ENCODE peak calls at places on chromosomes 7 and 10, in six cellular contexts. I is NB4, U is AG04449, D is cardiac fibroblast, H is AG09309, W is BE2C. K is an unnamed sample.
A peak's percentile ranks its signal among the peaks of the same experiment; 100 is the strongest.

GRCh38 chr10:3972460-3973366 is 187.7 kb upstream of the KLF6 start:
- DNase-seq in I (no peak), U (no peak), D (no peak), H (no peak), W (no peak), K (no peak)

GRCh38 chr7:80630611-80631010 is 7.8 kb upstream of the CD36 start:
- DNase-seq in I (no peak), U (no peak), D (peak; percentile 39), H (no peak), W (peak; percentile 7), K (no peak)

GRCh38 chr7:149489391-149490024 is 8.1 kb downstream of the ZNF746 start:
- DNase-seq in I (no peak), U (no peak), D (no peak), H (no peak), W (no peak), K (no peak)

GRCh38 chr7:155965010-155965409 is 152.7 kb upstream of the SHH start:
- DNase-seq in I (no peak), U (no peak), D (no peak), H (no peak), W (no peak), K (no peak)

GRCh38 chr10:132420469-132421376 is 23.7 kb downstream of the PWWP2B start:
- DNase-seq in I (peak; percentile 86), U (no peak), D (no peak), H (no peak), W (no peak), K (no peak)

GRCh38 chr10:60573342-60573741 is 183.7 kb upstream of the ANK3 start:
- DNase-seq in I (no peak), U (no peak), D (peak; percentile 3), H (no peak), W (peak; percentile 10), K (no peak)

GRCh38 chr7:138064856-138065357 is 11.4 kb upstream of the AKR1D1 start:
- DNase-seq in I (no peak), U (no peak), D (peak; percentile 59), H (peak; percentile 25), W (no peak), K (no peak)

GRCh38 chr7:1765336-1765735 is 95.3 kb downstream of the ELFN1 start:
- DNase-seq in I (no peak), U (no peak), D (no peak), H (no peak), W (no peak), K (no peak)

GRCh38 chr7:32890553-32891045 is 961 bp downstream of the KBTBD2 start:
- DNase-seq in I (peak; percentile 77), U (no peak), D (peak; percentile 71), H (no peak), W (peak; percentile 13), K (no peak)

GRCh38 chr7:138875794-138876193 is 77.8 kb upstream of the ATP6V0A4 start:
- DNase-seq in I (peak; percentile 91), U (peak; percentile 76), D (peak; percentile 78), H (peak; percentile 66), W (no peak), K (no peak)

GRCh38 chr7:36611703-36612102 is 112.6 kb downstream of the AOAH start:
- DNase-seq in I (no peak), U (no peak), D (no peak), H (no peak), W (no peak), K (no peak)

GRCh38 chr10:1158066-1158465 is 101.9 kb downstream of the WDR37 start:
- DNase-seq in I (no peak), U (no peak), D (no peak), H (no peak), W (no peak), K (no peak)

GRCh38 chr7:47488969-47489342 is 93.0 kb downstream of the TNS3 start:
- DNase-seq in I (no peak), U (no peak), D (no peak), H (no peak), W (no peak), K (no peak)

GRCh38 chr7:81638216-81638615 is 131.6 kb downstream of the HGF start:
- DNase-seq in I (peak; percentile 22), U (peak; percentile 85), D (peak; percentile 95), H (peak; percentile 92), W (no peak), K (no peak)

GRCh38 chr7:129389829-129390228 is 44.4 kb upstream of the STRIP2 start:
- DNase-seq in I (no peak), U (no peak), D (no peak), H (no peak), W (no peak), K (no peak)

GRCh38 chr7:50342616-50343114 is 38.1 kb downstream of the IKZF1 start:
- DNase-seq in I (no peak), U (no peak), D (peak; percentile 25), H (no peak), W (no peak), K (no peak)

GRCh38 chr7:72444023-72444776 is 32.1 kb upstream of the CALN1 start:
- DNase-seq in I (peak; percentile 46), U (no peak), D (no peak), H (no peak), W (no peak), K (no peak)

GRCh38 chr10:119517235-119518141 is 25.0 kb downstream of the RGS10 start:
- DNase-seq in I (peak; percentile 86), U (no peak), D (peak; percentile 30), H (no peak), W (no peak), K (no peak)

GRCh38 chr7:51255536-51256243 is 60.9 kb downstream of the COBL start:
- DNase-seq in I (no peak), U (no peak), D (no peak), H (no peak), W (no peak), K (no peak)

GRCh38 chr7:151629873-151630272 is 110.2 kb upstream of the RHEB start:
- DNase-seq in I (no peak), U (no peak), D (no peak), H (no peak), W (no peak), K (no peak)

GRCh38 chr7:151624246-151624928 is 104.7 kb upstream of the RHEB start:
- DNase-seq in I (no peak), U (no peak), D (no peak), H (no peak), W (no peak), K (no peak)

GRCh38 chr7:151623766-151624165 is 104.1 kb upstream of the RHEB start:
- DNase-seq in I (no peak), U (no peak), D (peak; percentile 92), H (no peak), W (no peak), K (no peak)

GRCh38 chr7:151628846-151629604 is 109.3 kb upstream of the RHEB start:
- DNase-seq in I (no peak), U (no peak), D (no peak), H (no peak), W (no peak), K (no peak)

GRCh38 chr7:151626422-151627115 is 106.9 kb upstream of the RHEB start:
- DNase-seq in I (peak; percentile 78), U (no peak), D (peak; percentile 26), H (no peak), W (peak; percentile 63), K (no peak)
- TF ChIP-seq CTCF in I (peak; percentile 78), U (peak; percentile 25), D (peak; percentile 15), H (peak; percentile 45), W (peak; percentile 80), K (no peak)

DNA sequence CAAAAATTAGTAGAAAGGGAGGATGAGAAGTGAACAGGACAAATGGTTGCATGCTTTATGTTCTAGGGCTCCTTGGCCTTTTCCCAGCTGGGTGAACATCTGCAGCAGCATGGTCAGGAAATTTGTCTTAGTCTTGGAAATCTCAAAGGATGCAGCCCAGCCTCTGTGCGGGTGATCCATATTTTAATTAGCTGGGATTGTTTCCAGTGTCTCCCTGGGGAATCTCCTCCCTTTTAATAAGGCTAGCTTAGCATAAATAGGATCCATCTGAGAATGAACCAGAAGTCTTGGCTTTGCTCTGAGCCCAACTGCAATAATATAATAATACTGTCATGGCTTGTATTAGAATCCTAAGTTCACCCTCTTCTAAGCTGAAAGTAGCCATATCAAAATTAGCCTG is 198.3 kb downstream of the PRKG1 start:
- DNase-seq in I (no peak), U (no peak), D (no peak), H (peak; percentile 49), W (no peak), K (no peak)
- TF ChIP-seq CTCF in I (no peak), U (no peak), D (no peak), H (no peak), W (no peak), K (no peak)

DNA sequence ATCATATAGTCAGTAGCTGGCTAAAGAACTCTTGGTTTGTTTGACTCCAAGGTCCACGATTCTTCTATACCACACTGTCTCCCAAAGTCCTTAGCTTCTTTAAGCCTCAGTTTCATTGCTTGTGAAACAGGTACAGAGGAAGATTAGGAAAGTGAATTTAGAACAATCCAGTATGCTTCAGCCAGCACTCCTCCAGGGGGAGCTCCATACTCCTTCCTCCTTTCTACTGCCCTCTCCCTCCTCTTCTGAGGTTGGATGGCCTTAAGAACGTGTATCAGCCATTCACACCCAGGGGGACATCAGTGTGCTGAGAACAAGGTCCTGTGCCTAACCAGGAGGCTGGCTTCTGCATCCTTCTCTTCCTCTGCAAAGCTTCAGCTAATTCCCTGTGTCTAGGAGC is 54.8 kb upstream of the CALD1 start:
- DNase-seq in I (peak; percentile 45), U (no peak), D (peak; percentile 82), H (no peak), W (peak; percentile 37), K (no peak)
- TF ChIP-seq CTCF in I (peak; percentile 52), U (peak; percentile 69), D (peak; percentile 82), H (peak; percentile 72), W (peak; percentile 71), K (no peak)

GRCh38 chr7:101960323-101960722 is 142.9 kb downstream of the CUX1 start:
- DNase-seq in I (no peak), U (no peak), D (no peak), H (no peak), W (no peak), K (no peak)

GRCh38 chr7:101959829-101960228 is 142.4 kb downstream of the CUX1 start:
- DNase-seq in I (no peak), U (no peak), D (no peak), H (no peak), W (no peak), K (no peak)

GRCh38 chr7:101956130-101956529 is 138.7 kb downstream of the CUX1 start:
- DNase-seq in I (no peak), U (no peak), D (no peak), H (no peak), W (no peak), K (no peak)

GRCh38 chr7:101959342-101959741 is 141.9 kb downstream of the CUX1 start:
- DNase-seq in I (no peak), U (no peak), D (no peak), H (no peak), W (no peak), K (no peak)

DNA sequence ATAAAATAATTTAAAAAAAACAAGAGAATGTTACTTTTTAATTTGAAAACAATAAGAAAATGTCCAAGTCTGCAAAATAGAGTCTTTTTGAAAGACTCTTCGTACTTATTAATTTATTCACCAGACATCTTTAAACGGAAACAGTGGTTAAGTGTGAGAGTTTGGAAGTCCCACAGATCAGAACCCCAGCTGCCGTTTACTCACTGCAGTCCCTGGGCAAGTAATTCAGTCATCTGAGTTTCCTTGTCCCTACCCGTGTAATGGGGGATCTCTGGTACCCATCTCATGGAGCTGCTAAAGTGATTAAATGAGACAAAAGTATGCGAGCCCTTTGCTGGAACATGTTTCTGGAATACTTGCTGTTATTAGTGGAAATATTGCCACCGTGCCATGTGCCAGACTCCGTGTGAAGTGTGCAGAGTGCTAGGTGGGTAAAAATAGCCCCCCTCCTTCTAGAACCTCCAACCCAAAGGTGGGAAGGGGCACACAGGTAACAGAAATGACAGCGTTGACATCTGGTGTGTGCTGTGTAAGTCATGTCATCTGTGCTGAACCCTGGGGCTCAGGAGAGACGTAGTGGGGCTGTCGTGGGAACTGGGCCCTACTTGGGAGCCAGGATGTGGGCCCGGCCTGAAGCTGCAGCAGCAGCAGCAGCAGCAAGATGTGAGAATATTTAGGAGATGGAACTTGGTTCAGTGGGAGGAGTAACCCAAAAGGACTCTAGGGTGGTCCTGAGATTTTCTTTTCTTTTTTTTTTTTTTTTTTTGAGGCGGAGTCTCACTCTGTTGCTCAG is 140.5 kb downstream of the CUX1 start:
- DNase-seq in I (no peak), U (no peak), D (no peak), H (no peak), W (no peak), K (no peak)
- TF ChIP-seq CTCF in I (no peak), U (no peak), D (no peak), H (no peak), W (no peak), K (no peak)

K was measured in glutamatergic neuron.